ENCODE peak calls at places on chromosomes 13 and 19, in eight cellular contexts. R is fibroblast of pulmonary artery, H is hepatocyte, S is RWPE1, K is IMR-90, Q is PC-9, J is choroid plexus epithelial cell, E is mesothelial cell of epicardium. O is an unnamed sample.

GRCh38 chr13:113557013-113557412 is 27.5 kb upstream of the TFDP1 start:
- DNase-seq in R (no peak), H (no peak), S (no peak), K (no peak), Q (no peak), J (no peak), E (no peak), O (peak)

GRCh38 chr13:97228850-97229521 is 6.9 kb downstream of the MBNL2 start:
- DNase-seq in R (peak), H (no peak), S (no peak), K (peak), Q (no peak), J (no peak), E (no peak), O (no peak)

GRCh38 chr19:13079542-13079986 is 23.1 kb downstream of the LYL1 start:
- DNase-seq in R (peak), H (peak), S (no peak), K (peak), Q (peak), J (peak), E (no peak), O (no peak)

GRCh38 chr19:11963566-11964355 is 1.1 kb upstream of the ZNF763 start:
- DNase-seq in R (peak), H (peak), S (peak), K (peak), Q (peak), J (peak), E (peak), O (peak)

GRCh38 chr19:47019431-47020041 is at the start of gene NPAS1:
- DNase-seq in R (no peak), H (peak), S (no peak), K (no peak), Q (no peak), J (no peak), E (no peak), O (no peak)

GRCh38 chr19:55437410-55437809 is 5.7 kb downstream of the SHISA7 start:
- DNase-seq in R (peak), H (peak), S (peak), K (peak), Q (peak), J (peak), E (no peak), O (no peak)

GRCh38 chr13:38348890-38349289 is 761 bp upstream of the UFM1 start:
- DNase-seq in R (peak), H (peak), S (peak), K (peak), Q (peak), J (peak), E (no peak), O (no peak)

GRCh38 chr13:30373727-30374126 is 48.6 kb upstream of the UBE2L5 start:
- DNase-seq in R (no peak), H (no peak), S (no peak), K (no peak), Q (no peak), J (no peak), E (no peak), O (no peak)

GRCh38 chr19:16180611-16181010 is 4.6 kb upstream of the FAM32A start:
- DNase-seq in R (peak), H (peak), S (peak), K (peak), Q (peak), J (peak), E (no peak), O (no peak)

GRCh38 chr13:25132984-25133383 is 37.0 kb downstream of the PABPC3 start:
- DNase-seq in R (no peak), H (no peak), S (no peak), K (no peak), Q (no peak), J (no peak), E (no peak), O (no peak)

GRCh38 chr13:51322826-51323225 is 16.7 kb upstream of the SERPINE3 start:
- DNase-seq in R (no peak), H (no peak), S (no peak), K (no peak), Q (no peak), J (no peak), E (no peak), O (no peak)

GRCh38 chr19:14536926-14537692 is 7.7 kb downstream of the TECR start:
- DNase-seq in R (peak), H (peak), S (peak), K (no peak), Q (peak), J (peak), E (peak), O (no peak)

GRCh38 chr13:45113809-45114208 is 6.5 kb upstream of the GTF2F2 start:
- DNase-seq in R (no peak), H (no peak), S (no peak), K (no peak), Q (no peak), J (no peak), E (no peak), O (no peak)

DNA sequence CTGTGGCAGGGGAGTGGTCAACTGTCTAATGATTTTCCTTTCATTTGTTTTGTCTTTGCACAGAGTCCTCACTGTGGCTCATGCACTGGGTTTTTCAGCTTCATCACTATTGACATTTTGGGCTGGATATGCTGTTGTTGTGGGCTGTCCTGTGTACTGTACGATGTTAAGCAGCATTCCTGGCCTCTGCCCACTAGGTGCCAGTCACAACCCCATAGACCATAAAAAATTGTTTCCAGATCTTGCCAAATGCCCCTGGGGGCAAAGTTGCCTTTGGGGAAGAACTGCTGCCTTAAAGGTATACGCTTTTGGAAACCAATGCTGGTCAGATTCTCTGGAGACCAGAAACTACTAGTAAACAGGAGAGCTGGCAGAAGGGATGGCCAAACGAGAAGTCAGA is 310.4 kb downstream of the SPRY2 start:
- DNase-seq in R (peak), H (no peak), S (peak), K (no peak), Q (peak), J (peak), E (no peak), O (no peak)
- TF ChIP-seq CTCF in R (peak), H (peak), S (no peak), K (no peak), Q (peak), J (peak), E (no peak), O (peak)

DNA sequence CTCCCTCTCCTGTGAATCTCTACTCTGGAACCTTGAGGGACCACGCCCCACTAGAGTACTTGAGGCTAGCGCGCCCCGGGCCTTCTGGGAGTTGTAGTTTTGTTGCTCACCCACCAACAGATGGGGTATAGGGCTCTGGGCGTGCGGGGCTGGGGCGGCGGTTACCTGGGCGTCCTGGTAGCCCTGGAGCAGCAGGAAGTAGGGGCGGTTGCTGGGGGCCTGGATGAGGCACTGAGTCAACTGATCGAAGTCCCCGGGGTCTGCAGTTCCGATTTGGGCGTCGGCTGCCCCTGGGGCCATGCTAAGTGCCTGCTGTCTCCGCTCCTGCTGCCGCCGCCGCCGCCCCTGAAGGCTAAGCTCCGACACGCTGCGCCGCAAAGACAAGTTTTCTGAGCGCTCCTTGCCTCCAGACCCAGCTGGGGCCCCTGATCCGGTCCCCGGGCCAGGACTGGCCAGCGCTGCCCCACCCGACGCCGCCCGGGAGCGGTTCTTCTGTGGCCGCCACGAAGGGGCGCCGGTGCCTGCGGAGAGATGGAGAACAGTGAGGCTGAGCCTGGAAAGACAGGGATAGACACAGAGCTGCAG is 5.3 kb downstream of the RASIP1 start:
- DNase-seq in R (no peak), H (peak), S (no peak), K (no peak), Q (peak), J (peak), E (no peak), O (no peak)
- TF ChIP-seq CTCF in R (no peak), H (peak), S (no peak), K (no peak), Q (no peak), J (no peak), E (no peak), O (no peak)

GRCh38 chr19:4182082-4182926 is at the start of the genes ANKRD24 and SIRT6:
- DNase-seq in R (peak), H (peak), S (peak), K (peak), Q (peak), J (peak), E (peak), O (peak)
- TF ChIP-seq CTCF in R (no peak), H (no peak), S (no peak), K (no peak), Q (no peak), J (no peak), E (no peak), O (no peak)

DNA sequence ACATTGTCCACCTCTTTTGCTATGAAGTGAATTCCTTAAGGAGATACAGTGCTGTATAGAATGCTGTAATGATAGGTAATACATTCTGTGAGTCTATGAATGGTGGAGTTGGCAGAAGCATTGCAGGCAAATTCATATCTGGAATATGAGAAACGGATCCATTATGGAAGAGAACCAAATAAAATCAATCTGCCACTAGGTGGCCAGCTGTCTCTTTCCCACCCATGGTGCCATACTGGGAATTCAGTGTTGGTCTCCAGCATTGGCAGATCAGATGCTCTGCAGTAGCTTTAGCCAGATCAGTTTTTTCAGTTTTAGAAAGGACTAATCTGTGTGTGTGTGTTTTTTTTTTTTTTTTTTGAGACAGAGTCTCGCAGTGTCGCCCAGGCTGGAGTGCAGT is 27.6 kb downstream of the DNAJC3 start:
- DNase-seq in R (no peak), H (no peak), S (no peak), K (no peak), Q (no peak), J (no peak), E (no peak), O (no peak)
- TF ChIP-seq CTCF in R (peak), H (peak), S (no peak), K (no peak), Q (no peak), J (peak), E (peak), O (peak)

GRCh38 chr19:24033308-24033961 is 53.6 kb upstream of the ZNF254 start:
- DNase-seq in R (peak), H (peak), S (peak), K (peak), Q (peak), J (peak), E (peak), O (peak)
- TF ChIP-seq CTCF in R (no peak), H (peak), S (no peak), K (peak), Q (no peak), J (peak), E (no peak), O (no peak)

O was measured in osteocyte.